ENCODE peak calls at places on chromosome 11, in eight cellular contexts. X is OCI-LY7, H is MM.1S, M is SK-N-SH, E is GM23338, L is PC-3, Q is HCT116, R is PC-9. Z is an unnamed sample.
A peak's percentile ranks its signal among the peaks of the same experiment; 100 is the strongest.

GRCh38 chr11:113553235-113553634 is 78.0 kb upstream of the DRD2 start:
- DNase-seq in X (no peak), H (no peak), M (no peak), E (peak; percentile 69), L (peak; percentile 93), Q (peak; percentile 41), R (no peak), Z (peak; percentile 98)

GRCh38 chr11:16177688-16178087 is 178.7 kb downstream of the SOX6 start:
- DNase-seq in X (no peak), H (no peak), M (no peak), E (peak; percentile 20), L (no peak), Q (no peak), R (no peak), Z (no peak)

GRCh38 chr11:125945011-125945796 is 640 bp upstream of the VSIG10L2 start:
- DNase-seq in X (no peak), H (no peak), M (no peak), E (no peak), L (no peak), Q (no peak), R (no peak), Z (no peak)

GRCh38 chr11:111018571-111018970 is 227.0 kb upstream of the POU2AF2 start:
- DNase-seq in X (no peak), H (no peak), M (no peak), E (no peak), L (no peak), Q (no peak), R (no peak), Z (peak; percentile 15)

GRCh38 chr11:32574446-32574845 is 9.2 kb upstream of the EIF3M start:
- DNase-seq in X (no peak), H (no peak), M (no peak), E (no peak), L (no peak), Q (no peak), R (no peak), Z (no peak)

GRCh38 chr11:116485425-116485824 is 287.4 kb downstream of the BUD13 start:
- DNase-seq in X (no peak), H (no peak), M (no peak), E (no peak), L (no peak), Q (no peak), R (no peak), Z (no peak)

GRCh38 chr11:28878025-28878424 is 769.8 kb downstream of the METTL15 start:
- DNase-seq in X (no peak), H (no peak), M (no peak), E (no peak), L (peak; percentile 63), Q (no peak), R (no peak), Z (peak; percentile 45)

GRCh38 chr11:102915044-102915375 is 40.2 kb upstream of the MMP12 start:
- DNase-seq in X (no peak), H (no peak), M (no peak), E (no peak), L (no peak), Q (no peak), R (no peak), Z (no peak)

GRCh38 chr11:36056160-36056751 is 112.4 kb downstream of the LDLRAD3 start:
- DNase-seq in X (no peak), H (no peak), M (peak; percentile 55), E (peak; percentile 82), L (peak; percentile 65), Q (no peak), R (peak; percentile 42), Z (peak; percentile 59)

GRCh38 chr11:499201-500076 is 7.6 kb downstream of the RNH1 start:
- DNase-seq in X (no peak), H (no peak), M (no peak), E (no peak), L (no peak), Q (no peak), R (no peak), Z (no peak)

GRCh38 chr11:1836011-1836945 is 1.5 kb downstream of the SYT8 start:
- DNase-seq in X (no peak), H (no peak), M (no peak), E (no peak), L (no peak), Q (no peak), R (no peak), Z (no peak)
- H3K9me2 ChIP-seq in X (no peaks in the 10 kb centered on the region), H (no peaks in the 10 kb centered on the region), M (no peaks in the 10 kb centered on the region), E (no peaks in the 10 kb centered on the region), L (no peaks in the 10 kb centered on the region), Q (no peaks in the 10 kb centered on the region), R (no peaks in the 10 kb centered on the region), Z (no peaks in the 10 kb centered on the region)

DNA sequence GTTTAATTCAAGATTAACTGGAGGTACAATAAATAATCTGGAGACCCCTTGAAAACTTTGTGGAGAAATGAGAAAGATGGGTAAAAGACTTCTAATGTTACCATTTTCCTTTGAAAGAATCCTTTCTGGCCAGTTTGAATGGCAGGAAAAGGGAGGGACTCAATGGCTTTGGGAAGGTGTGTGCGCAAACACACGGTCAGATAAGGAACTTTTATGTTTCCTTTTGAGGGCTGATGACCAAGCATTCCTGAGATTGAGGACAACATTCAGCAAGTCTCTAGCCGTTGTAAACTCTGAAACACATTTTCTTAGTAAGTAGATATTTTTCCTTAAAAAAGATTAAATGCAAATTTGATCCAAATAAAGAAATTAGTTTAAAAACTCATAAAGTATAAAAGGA is 909.7 kb upstream of the TENM4 start:
- DNase-seq in X (no peak), H (no peak), M (no peak), E (no peak), L (peak; percentile 15), Q (no peak), R (no peak), Z (no peak)
- H3K9me2 ChIP-seq in X (no peaks in the 10 kb centered on the region), H (no peaks in the 10 kb centered on the region), M (no peaks in the 10 kb centered on the region), E (no peaks in the 10 kb centered on the region), L (no peaks in the 10 kb centered on the region), Q (no peaks in the 10 kb centered on the region), R (peaks cover 5% of the 10 kb centered on the region), Z (no peaks in the 10 kb centered on the region)

GRCh38 chr11:47176328-47177228 is at the start of gene ARFGAP2:
- DNase-seq in X (peak; percentile 97), H (peak; percentile 97), M (peak; percentile 100), E (peak; percentile 97), L (peak; percentile 95), Q (peak; percentile 86), R (peak; percentile 85), Z (peak; percentile 99)

GRCh38 chr11:47175746-47176327 is 842 bp downstream of the ARFGAP2 start:
- DNase-seq in X (peak; percentile 68), H (peak; percentile 36), M (no peak), E (no peak), L (peak; percentile 13), Q (no peak), R (no peak), Z (no peak)

GRCh38 chr11:47171057-47171838 is 5.4 kb downstream of the ARFGAP2 start:
- DNase-seq in X (no peak), H (no peak), M (no peak), E (no peak), L (no peak), Q (no peak), R (no peak), Z (no peak)

GRCh38 chr11:47172740-47173139 is 3.9 kb downstream of the ARFGAP2 start:
- DNase-seq in X (no peak), H (no peak), M (no peak), E (no peak), L (no peak), Q (no peak), R (no peak), Z (no peak)

DNA sequence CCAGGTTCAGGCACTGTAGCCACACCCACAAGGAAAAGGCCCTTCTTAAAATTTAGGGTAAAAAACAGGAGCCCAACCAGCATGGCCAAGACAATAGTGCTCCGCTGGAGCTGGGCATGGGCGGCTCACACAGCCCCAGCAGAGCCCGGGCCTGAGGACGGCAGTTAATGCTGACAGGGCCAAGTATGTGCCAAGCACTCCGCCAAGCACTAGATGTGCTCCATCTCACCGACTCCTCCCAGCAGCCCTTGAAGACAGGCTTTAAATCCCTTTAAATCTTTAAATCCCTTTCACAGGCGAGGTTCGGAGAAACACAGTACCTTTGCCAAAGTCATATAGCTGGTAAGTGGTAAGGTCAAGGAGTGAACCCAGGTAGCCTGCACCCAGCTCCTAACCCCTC is 4.8 kb downstream of the ARFGAP2 start:
- DNase-seq in X (no peak), H (no peak), M (no peak), E (no peak), L (no peak), Q (no peak), R (no peak), Z (no peak)
- H3K9me2 ChIP-seq in X (no peaks in the 10 kb centered on the region), H (no peaks in the 10 kb centered on the region), M (no peaks in the 10 kb centered on the region), E (no peaks in the 10 kb centered on the region), L (no peaks in the 10 kb centered on the region), Q (no peaks in the 10 kb centered on the region), R (no peaks in the 10 kb centered on the region), Z (no peaks in the 10 kb centered on the region)

GRCh38 chr11:131460931-131461330 is 90.5 kb downstream of the NTM start:
- DNase-seq in X (no peak), H (no peak), M (no peak), E (no peak), L (no peak), Q (no peak), R (no peak), Z (no peak)
- H3K9me2 ChIP-seq in X (no peaks in the 10 kb centered on the region), H (no peaks in the 10 kb centered on the region), M (no peaks in the 10 kb centered on the region), E (no peaks in the 10 kb centered on the region), L (no peaks in the 10 kb centered on the region), Q (no peaks in the 10 kb centered on the region), R (no peaks in the 10 kb centered on the region), Z (no peaks in the 10 kb centered on the region)

GRCh38 chr11:14643697-14644395 is at the start of gene PDE3B:
- DNase-seq in X (peak; percentile 4), H (peak; percentile 91), M (peak; percentile 94), E (peak; percentile 91), L (peak; percentile 27), Q (peak; percentile 59), R (peak; percentile 47), Z (peak; percentile 60)
- H3K9me2 ChIP-seq in X (no peaks in the 10 kb centered on the region), H (no peaks in the 10 kb centered on the region), M (no peaks in the 10 kb centered on the region), E (no peaks in the 10 kb centered on the region), L (no peaks in the 10 kb centered on the region), Q (no peaks in the 10 kb centered on the region), R (no peaks in the 10 kb centered on the region), Z (no peaks in the 10 kb centered on the region)